ENCODE peak calls at places on chromosomes 6 and 20, in ten cellular contexts. One of them, this sample, is unnamed.

GRCh38 chr6:147759088-147759487 is 250.6 kb downstream of the SAMD5 start:
- DNase-seq in lower leg skin: no peak
- DNase-seq in AG10803: peak; percentile 16
- DNase-seq in WTC11: no peak
- DNase-seq in effector memory CD8-positive, alpha-beta T cell: no peak
- DNase-seq in NCI-H748 treated with DMSO at 0.1 percent for 48 hours: no peak
- DNase-seq in fibroblast of pulmonary artery: peak; percentile 8
- DNase-seq in astrocyte: no peak
- DNase-seq in CD4-positive, CD25-positive, alpha-beta regulatory T cell: no peak
- DNase-seq in astrocyte of the spinal cord: no peak
- DNase-seq in this sample: no peak

GRCh38 chr6:167031082-167031709 is 32.0 kb downstream of the CEP43 start:
- DNase-seq in fibroblast of pulmonary artery: peak; percentile 7
- DNase-seq in effector memory CD8-positive, alpha-beta T cell: no peak
- DNase-seq in CD4-positive, CD25-positive, alpha-beta regulatory T cell: no peak
- DNase-seq in lower leg skin: no peak
- DNase-seq in astrocyte: no peak
- DNase-seq in WTC11: no peak
- DNase-seq in NCI-H748 treated with DMSO at 0.1 percent for 48 hours: no peak
- DNase-seq in AG10803: no peak
- DNase-seq in astrocyte of the spinal cord: no peak
- DNase-seq in this sample: no peak

GRCh38 chr6:33745558-33745957 is 1.1 kb downstream of the IP6K3 start:
- DNase-seq in AG10803: no peak
- DNase-seq in NCI-H748 treated with DMSO at 0.1 percent for 48 hours: no peak
- DNase-seq in WTC11: no peak
- DNase-seq in CD4-positive, CD25-positive, alpha-beta regulatory T cell: no peak
- DNase-seq in astrocyte of the spinal cord: peak; percentile 17
- DNase-seq in astrocyte: no peak
- DNase-seq in effector memory CD8-positive, alpha-beta T cell: no peak
- DNase-seq in fibroblast of pulmonary artery: no peak
- DNase-seq in lower leg skin: no peak
- DNase-seq in this sample: no peak

GRCh38 chr20:6975326-6975725 is 207.8 kb downstream of the BMP2 start:
- DNase-seq in astrocyte of the spinal cord: no peak
- DNase-seq in NCI-H748 treated with DMSO at 0.1 percent for 48 hours: no peak
- DNase-seq in AG10803: peak; percentile 22
- DNase-seq in lower leg skin: no peak
- DNase-seq in fibroblast of pulmonary artery: no peak
- DNase-seq in effector memory CD8-positive, alpha-beta T cell: no peak
- DNase-seq in CD4-positive, CD25-positive, alpha-beta regulatory T cell: no peak
- DNase-seq in WTC11: no peak
- DNase-seq in astrocyte: no peak
- DNase-seq in this sample: no peak

GRCh38 chr6:14917101-14917500 is 328.8 kb upstream of the JARID2 start:
- DNase-seq in NCI-H748 treated with DMSO at 0.1 percent for 48 hours: no peak
- DNase-seq in fibroblast of pulmonary artery: peak; percentile 28
- DNase-seq in CD4-positive, CD25-positive, alpha-beta regulatory T cell: no peak
- DNase-seq in astrocyte of the spinal cord: peak; percentile 44
- DNase-seq in effector memory CD8-positive, alpha-beta T cell: no peak
- DNase-seq in lower leg skin: no peak
- DNase-seq in astrocyte: peak; percentile 58
- DNase-seq in AG10803: peak; percentile 37
- DNase-seq in WTC11: no peak
- DNase-seq in this sample: no peak

GRCh38 chr20:7308163-7308562 is 540.7 kb downstream of the BMP2 start:
- DNase-seq in astrocyte: no peak
- DNase-seq in NCI-H748 treated with DMSO at 0.1 percent for 48 hours: no peak
- DNase-seq in lower leg skin: no peak
- DNase-seq in CD4-positive, CD25-positive, alpha-beta regulatory T cell: no peak
- DNase-seq in fibroblast of pulmonary artery: no peak
- DNase-seq in astrocyte of the spinal cord: no peak
- DNase-seq in AG10803: no peak
- DNase-seq in effector memory CD8-positive, alpha-beta T cell: no peak
- DNase-seq in WTC11: no peak
- DNase-seq in this sample: no peak

GRCh38 chr6:108024427-108025073 is 50.0 kb downstream of the OSTM1 start:
- DNase-seq in fibroblast of pulmonary artery: no peak
- DNase-seq in AG10803: no peak
- DNase-seq in effector memory CD8-positive, alpha-beta T cell: no peak
- DNase-seq in CD4-positive, CD25-positive, alpha-beta regulatory T cell: no peak
- DNase-seq in WTC11: no peak
- DNase-seq in lower leg skin: no peak
- DNase-seq in astrocyte: no peak
- DNase-seq in astrocyte of the spinal cord: no peak
- DNase-seq in NCI-H748 treated with DMSO at 0.1 percent for 48 hours: no peak
- DNase-seq in this sample: no peak

GRCh38 chr6:40265615-40266014 is 321.5 kb downstream of the LRFN2 start:
- DNase-seq in effector memory CD8-positive, alpha-beta T cell: no peak
- DNase-seq in lower leg skin: no peak
- DNase-seq in astrocyte of the spinal cord: no peak
- DNase-seq in AG10803: no peak
- DNase-seq in fibroblast of pulmonary artery: no peak
- DNase-seq in CD4-positive, CD25-positive, alpha-beta regulatory T cell: no peak
- DNase-seq in WTC11: no peak
- DNase-seq in NCI-H748 treated with DMSO at 0.1 percent for 48 hours: no peak
- DNase-seq in astrocyte: no peak
- DNase-seq in this sample: no peak

GRCh38 chr6:27668442-27669275 is 195.8 kb upstream of the ZNF184 start:
- DNase-seq in WTC11: peak; percentile 89
- DNase-seq in astrocyte: peak; percentile 82
- DNase-seq in AG10803: peak; percentile 62
- DNase-seq in NCI-H748 treated with DMSO at 0.1 percent for 48 hours: peak; percentile 86
- DNase-seq in lower leg skin: no peak
- DNase-seq in CD4-positive, CD25-positive, alpha-beta regulatory T cell: no peak
- DNase-seq in effector memory CD8-positive, alpha-beta T cell: no peak
- DNase-seq in astrocyte of the spinal cord: peak; percentile 59
- DNase-seq in fibroblast of pulmonary artery: peak; percentile 60
- DNase-seq in this sample: peak; percentile 12

GRCh38 chr6:68628156-68628555 is 6.9 kb upstream of the ADGRB3 start:
- DNase-seq in lower leg skin: no peak
- DNase-seq in effector memory CD8-positive, alpha-beta T cell: no peak
- DNase-seq in NCI-H748 treated with DMSO at 0.1 percent for 48 hours: no peak
- DNase-seq in AG10803: no peak
- DNase-seq in WTC11: no peak
- DNase-seq in fibroblast of pulmonary artery: no peak
- DNase-seq in astrocyte: no peak
- DNase-seq in astrocyte of the spinal cord: no peak
- DNase-seq in CD4-positive, CD25-positive, alpha-beta regulatory T cell: no peak
- DNase-seq in this sample: no peak

GRCh38 chr6:169906741-169907418 is 155.5 kb downstream of the ERMARD start:
- DNase-seq in astrocyte of the spinal cord: no peak
- DNase-seq in lower leg skin: no peak
- DNase-seq in fibroblast of pulmonary artery: no peak
- DNase-seq in effector memory CD8-positive, alpha-beta T cell: no peak
- DNase-seq in astrocyte: no peak
- DNase-seq in NCI-H748 treated with DMSO at 0.1 percent for 48 hours: no peak
- DNase-seq in CD4-positive, CD25-positive, alpha-beta regulatory T cell: no peak
- DNase-seq in WTC11: no peak
- DNase-seq in AG10803: no peak
- DNase-seq in this sample: no peak

GRCh38 chr20:41151134-41151869 is 14.0 kb downstream of the PLCG1 start:
- DNase-seq in astrocyte: no peak
- DNase-seq in AG10803: no peak
- DNase-seq in NCI-H748 treated with DMSO at 0.1 percent for 48 hours: no peak
- DNase-seq in fibroblast of pulmonary artery: no peak
- DNase-seq in effector memory CD8-positive, alpha-beta T cell: no peak
- DNase-seq in lower leg skin: no peak
- DNase-seq in astrocyte of the spinal cord: no peak
- DNase-seq in WTC11: no peak
- DNase-seq in CD4-positive, CD25-positive, alpha-beta regulatory T cell: no peak
- DNase-seq in this sample: no peak

GRCh38 chr6:37838209-37838921 is 18.8 kb downstream of the ZFAND3 start:
- DNase-seq in CD4-positive, CD25-positive, alpha-beta regulatory T cell: no peak
- DNase-seq in NCI-H748 treated with DMSO at 0.1 percent for 48 hours: no peak
- DNase-seq in astrocyte of the spinal cord: no peak
- DNase-seq in WTC11: no peak
- DNase-seq in effector memory CD8-positive, alpha-beta T cell: no peak
- DNase-seq in lower leg skin: no peak
- DNase-seq in fibroblast of pulmonary artery: peak; percentile 58
- DNase-seq in astrocyte: no peak
- DNase-seq in AG10803: peak; percentile 68
- DNase-seq in this sample: no peak

GRCh38 chr6:33847867-33848266 is 44.1 kb upstream of the MLN start:
- DNase-seq in fibroblast of pulmonary artery: no peak
- DNase-seq in lower leg skin: no peak
- DNase-seq in NCI-H748 treated with DMSO at 0.1 percent for 48 hours: no peak
- DNase-seq in AG10803: no peak
- DNase-seq in effector memory CD8-positive, alpha-beta T cell: no peak
- DNase-seq in CD4-positive, CD25-positive, alpha-beta regulatory T cell: no peak
- DNase-seq in WTC11: no peak
- DNase-seq in astrocyte: no peak
- DNase-seq in astrocyte of the spinal cord: no peak
- DNase-seq in this sample: no peak

GRCh38 chr6:11970114-11970513 is 42.0 kb upstream of the HIVEP1 start:
- DNase-seq in astrocyte: no peak
- DNase-seq in NCI-H748 treated with DMSO at 0.1 percent for 48 hours: no peak
- DNase-seq in lower leg skin: no peak
- DNase-seq in WTC11: no peak
- DNase-seq in effector memory CD8-positive, alpha-beta T cell: no peak
- DNase-seq in fibroblast of pulmonary artery: no peak
- DNase-seq in astrocyte of the spinal cord: no peak
- DNase-seq in AG10803: no peak
- DNase-seq in CD4-positive, CD25-positive, alpha-beta regulatory T cell: no peak
- DNase-seq in this sample: no peak

GRCh38 chr6:156839591-156840001 is 62.4 kb downstream of the ARID1B start:
- DNase-seq in WTC11: no peak
- DNase-seq in astrocyte of the spinal cord: peak; percentile 48
- DNase-seq in fibroblast of pulmonary artery: peak; percentile 74
- DNase-seq in CD4-positive, CD25-positive, alpha-beta regulatory T cell: no peak
- DNase-seq in NCI-H748 treated with DMSO at 0.1 percent for 48 hours: no peak
- DNase-seq in lower leg skin: no peak
- DNase-seq in effector memory CD8-positive, alpha-beta T cell: no peak
- DNase-seq in astrocyte: peak; percentile 64
- DNase-seq in AG10803: peak; percentile 12
- DNase-seq in this sample: no peak

GRCh38 chr20:44979090-44979621 is 12.8 kb downstream of the STK4 start:
- DNase-seq in WTC11: no peak
- DNase-seq in fibroblast of pulmonary artery: peak; percentile 59
- DNase-seq in astrocyte: peak; percentile 53
- DNase-seq in astrocyte of the spinal cord: peak; percentile 13
- DNase-seq in effector memory CD8-positive, alpha-beta T cell: peak; percentile 60
- DNase-seq in lower leg skin: no peak
- DNase-seq in AG10803: peak; percentile 23
- DNase-seq in NCI-H748 treated with DMSO at 0.1 percent for 48 hours: no peak
- DNase-seq in CD4-positive, CD25-positive, alpha-beta regulatory T cell: peak; percentile 70
- DNase-seq in this sample: peak; percentile 83

GRCh38 chr6:31070711-31071197 is 41.6 kb downstream of the C6orf15 start:
- DNase-seq in AG10803: peak; percentile 82
- DNase-seq in astrocyte: peak; percentile 64
- DNase-seq in astrocyte of the spinal cord: peak; percentile 79
- DNase-seq in CD4-positive, CD25-positive, alpha-beta regulatory T cell: no peak
- DNase-seq in fibroblast of pulmonary artery: peak; percentile 87
- DNase-seq in WTC11: peak; percentile 49
- DNase-seq in lower leg skin: no peak
- DNase-seq in effector memory CD8-positive, alpha-beta T cell: no peak
- DNase-seq in NCI-H748 treated with DMSO at 0.1 percent for 48 hours: no peak
- DNase-seq in this sample: no peak

GRCh38 chr6:48397887-48398286 is 286.9 kb upstream of the PTCHD4 start:
- DNase-seq in lower leg skin: no peak
- DNase-seq in CD4-positive, CD25-positive, alpha-beta regulatory T cell: no peak
- DNase-seq in astrocyte of the spinal cord: no peak
- DNase-seq in astrocyte: no peak
- DNase-seq in fibroblast of pulmonary artery: no peak
- DNase-seq in AG10803: no peak
- DNase-seq in NCI-H748 treated with DMSO at 0.1 percent for 48 hours: no peak
- DNase-seq in effector memory CD8-positive, alpha-beta T cell: no peak
- DNase-seq in WTC11: no peak
- DNase-seq in this sample: no peak

GRCh38 chr6:17186925-17187324 is 85.1 kb downstream of the STMND1 start:
- DNase-seq in WTC11: no peak
- DNase-seq in AG10803: no peak
- DNase-seq in astrocyte: no peak
- DNase-seq in NCI-H748 treated with DMSO at 0.1 percent for 48 hours: no peak
- DNase-seq in lower leg skin: no peak
- DNase-seq in CD4-positive, CD25-positive, alpha-beta regulatory T cell: no peak
- DNase-seq in effector memory CD8-positive, alpha-beta T cell: no peak
- DNase-seq in astrocyte of the spinal cord: no peak
- DNase-seq in fibroblast of pulmonary artery: no peak
- DNase-seq in this sample: no peak

GRCh38 chr6:134097114-134097707 is 44.8 kb upstream of the SLC2A12 start:
- DNase-seq in WTC11: peak; percentile 65
- DNase-seq in lower leg skin: no peak
- DNase-seq in astrocyte of the spinal cord: peak; percentile 81
- DNase-seq in astrocyte: peak; percentile 40
- DNase-seq in fibroblast of pulmonary artery: peak; percentile 86
- DNase-seq in NCI-H748 treated with DMSO at 0.1 percent for 48 hours: peak; percentile 40
- DNase-seq in AG10803: peak; percentile 67
- DNase-seq in effector memory CD8-positive, alpha-beta T cell: peak; percentile 63
- DNase-seq in CD4-positive, CD25-positive, alpha-beta regulatory T cell: peak; percentile 42
- DNase-seq in this sample: peak; percentile 41

GRCh38 chr20:62567246-62568044 is 74.9 kb upstream of the SLCO4A1 start:
- DNase-seq in fibroblast of pulmonary artery: no peak
- DNase-seq in astrocyte: no peak
- DNase-seq in lower leg skin: no peak
- DNase-seq in WTC11: no peak
- DNase-seq in AG10803: no peak
- DNase-seq in effector memory CD8-positive, alpha-beta T cell: no peak
- DNase-seq in NCI-H748 treated with DMSO at 0.1 percent for 48 hours: no peak
- DNase-seq in CD4-positive, CD25-positive, alpha-beta regulatory T cell: no peak
- DNase-seq in astrocyte of the spinal cord: no peak
- DNase-seq in this sample: no peak

GRCh38 chr6:40438556-40438955 is 148.6 kb downstream of the LRFN2 start:
- DNase-seq in NCI-H748 treated with DMSO at 0.1 percent for 48 hours: no peak
- DNase-seq in astrocyte: no peak
- DNase-seq in lower leg skin: no peak
- DNase-seq in effector memory CD8-positive, alpha-beta T cell: no peak
- DNase-seq in AG10803: no peak
- DNase-seq in WTC11: no peak
- DNase-seq in astrocyte of the spinal cord: no peak
- DNase-seq in fibroblast of pulmonary artery: no peak
- DNase-seq in CD4-positive, CD25-positive, alpha-beta regulatory T cell: no peak
- DNase-seq in this sample: no peak

GRCh38 chr6:168313371-168314028 is 6.1 kb downstream of the DACT2 start:
- DNase-seq in astrocyte of the spinal cord: no peak
- DNase-seq in WTC11: peak; percentile 39
- DNase-seq in AG10803: no peak
- DNase-seq in effector memory CD8-positive, alpha-beta T cell: no peak
- DNase-seq in fibroblast of pulmonary artery: no peak
- DNase-seq in astrocyte: no peak
- DNase-seq in NCI-H748 treated with DMSO at 0.1 percent for 48 hours: no peak
- DNase-seq in lower leg skin: no peak
- DNase-seq in CD4-positive, CD25-positive, alpha-beta regulatory T cell: no peak
- DNase-seq in this sample: no peak

GRCh38 chr6:22145823-22146379 is 150.9 kb downstream of the PRL start:
- DNase-seq in astrocyte: peak; percentile 82
- DNase-seq in AG10803: peak; percentile 73
- DNase-seq in CD4-positive, CD25-positive, alpha-beta regulatory T cell: no peak
- DNase-seq in NCI-H748 treated with DMSO at 0.1 percent for 48 hours: peak; percentile 84
- DNase-seq in WTC11: peak; percentile 24
- DNase-seq in effector memory CD8-positive, alpha-beta T cell: no peak
- DNase-seq in astrocyte of the spinal cord: peak; percentile 79
- DNase-seq in fibroblast of pulmonary artery: peak; percentile 65
- DNase-seq in lower leg skin: peak; percentile 78
- DNase-seq in this sample: peak; percentile 4

GRCh38 chr20:35306931-35307517 is 14.8 kb upstream of the FAM83C start:
- DNase-seq in AG10803: peak; percentile 71
- DNase-seq in CD4-positive, CD25-positive, alpha-beta regulatory T cell: no peak
- DNase-seq in astrocyte of the spinal cord: peak; percentile 76
- DNase-seq in lower leg skin: no peak
- DNase-seq in effector memory CD8-positive, alpha-beta T cell: peak; percentile 14
- DNase-seq in NCI-H748 treated with DMSO at 0.1 percent for 48 hours: peak; percentile 7
- DNase-seq in astrocyte: peak; percentile 60
- DNase-seq in fibroblast of pulmonary artery: peak; percentile 87
- DNase-seq in WTC11: peak; percentile 77
- DNase-seq in this sample: no peak

GRCh38 chr20:15986690-15987089 is 586.6 kb downstream of the KIF16B start:
- DNase-seq in astrocyte of the spinal cord: no peak
- DNase-seq in CD4-positive, CD25-positive, alpha-beta regulatory T cell: no peak
- DNase-seq in WTC11: no peak
- DNase-seq in fibroblast of pulmonary artery: no peak
- DNase-seq in effector memory CD8-positive, alpha-beta T cell: no peak
- DNase-seq in lower leg skin: no peak
- DNase-seq in NCI-H748 treated with DMSO at 0.1 percent for 48 hours: no peak
- DNase-seq in astrocyte: no peak
- DNase-seq in AG10803: no peak
- DNase-seq in this sample: no peak